ENCODE peak calls at places on chromosomes 2 and 18, in six cellular contexts. C, A, M, Y, H and P are unnamed samples.

GRCh38 chr18:79404567-79404910 is 8.8 kb downstream of the NFATC1 start:
- DNase-seq in C (no peak), A (no peak), M (no peak), Y (no peak), H (no peak), P (no peak)

GRCh38 chr18:10400534-10400933 is 53.9 kb upstream of the APCDD1 start:
- DNase-seq in C (no peak), A (no peak), M (no peak), Y (no peak), H (no peak), P (no peak)

GRCh38 chr2:146652311-146652710 is 1192.5 kb upstream of the ACVR2A start:
- DNase-seq in C (no peak), A (no peak), M (no peak), Y (no peak), H (peak; percentile 34), P (no peak)

GRCh38 chr18:9732031-9732430 is 23.9 kb downstream of the RAB31 start:
- DNase-seq in C (no peak), A (no peak), M (no peak), Y (no peak), H (no peak), P (no peak)

GRCh38 chr18:23203891-23204432 is 68.7 kb downstream of the CABLES1 start:
- DNase-seq in C (no peak), A (no peak), M (no peak), Y (no peak), H (no peak), P (no peak)

GRCh38 chr2:100764430-100764829 is 55.5 kb upstream of the NPAS2 start:
- DNase-seq in C (no peak), A (no peak), M (no peak), Y (no peak), H (no peak), P (no peak)

GRCh38 chr2:76667764-76668163 is 854.4 kb downstream of the LRRTM4 start:
- DNase-seq in C (no peak), A (no peak), M (no peak), Y (no peak), H (no peak), P (no peak)

GRCh38 chr2:15053542-15053941 is 421.0 kb downstream of the LRATD1 start:
- DNase-seq in C (no peak), A (no peak), M (no peak), Y (no peak), H (no peak), P (no peak)

GRCh38 chr2:168216351-168217005 is 30.9 kb downstream of the STK39 start:
- DNase-seq in C (peak; percentile 38), A (no peak), M (no peak), Y (no peak), H (no peak), P (no peak)

GRCh38 chr2:63124209-63124608 is 73.6 kb downstream of the OTX1 start:
- DNase-seq in C (no peak), A (no peak), M (no peak), Y (no peak), H (no peak), P (no peak)

GRCh38 chr18:68840554-68841263 is 42.8 kb downstream of the CCDC102B start:
- DNase-seq in C (peak; percentile 96), A (no peak), M (no peak), Y (no peak), H (peak; percentile 94), P (no peak)

GRCh38 chr2:201452058-201452736 is 657 bp downstream of the STRADB start:
- DNase-seq in C (peak; percentile 19), A (no peak), M (no peak), Y (no peak), H (no peak), P (no peak)

GRCh38 chr2:172079838-172080640 is 5.3 kb upstream of the DLX1 start:
- DNase-seq in C (no peak), A (no peak), M (no peak), Y (no peak), H (no peak), P (no peak)

GRCh38 chr2:165621086-165621560 is 151.6 kb downstream of the CSRNP3 start:
- DNase-seq in C (peak; percentile 75), A (no peak), M (no peak), Y (no peak), H (peak; percentile 68), P (no peak)
- H3K27ac ChIP-seq in C (no peak overlapping the region), A (no peak overlapping the region), M (no peak overlapping the region), Y (no peak overlapping the region), H (peak overlapping the region; percentile 12), P (no peak overlapping the region)

GRCh38 chr2:43459455-43459854 is 136.4 kb downstream of the THADA start:
- DNase-seq in C (peak; percentile 69), A (no peak), M (peak; percentile 86), Y (no peak), H (peak; percentile 72), P (no peak)
- H3K27ac ChIP-seq in C (no peak overlapping the region), A (no peak overlapping the region), M (peak overlapping the region; percentile 78), Y (no peak overlapping the region), H (peak overlapping the region; percentile 71), P (no peak overlapping the region)

DNA sequence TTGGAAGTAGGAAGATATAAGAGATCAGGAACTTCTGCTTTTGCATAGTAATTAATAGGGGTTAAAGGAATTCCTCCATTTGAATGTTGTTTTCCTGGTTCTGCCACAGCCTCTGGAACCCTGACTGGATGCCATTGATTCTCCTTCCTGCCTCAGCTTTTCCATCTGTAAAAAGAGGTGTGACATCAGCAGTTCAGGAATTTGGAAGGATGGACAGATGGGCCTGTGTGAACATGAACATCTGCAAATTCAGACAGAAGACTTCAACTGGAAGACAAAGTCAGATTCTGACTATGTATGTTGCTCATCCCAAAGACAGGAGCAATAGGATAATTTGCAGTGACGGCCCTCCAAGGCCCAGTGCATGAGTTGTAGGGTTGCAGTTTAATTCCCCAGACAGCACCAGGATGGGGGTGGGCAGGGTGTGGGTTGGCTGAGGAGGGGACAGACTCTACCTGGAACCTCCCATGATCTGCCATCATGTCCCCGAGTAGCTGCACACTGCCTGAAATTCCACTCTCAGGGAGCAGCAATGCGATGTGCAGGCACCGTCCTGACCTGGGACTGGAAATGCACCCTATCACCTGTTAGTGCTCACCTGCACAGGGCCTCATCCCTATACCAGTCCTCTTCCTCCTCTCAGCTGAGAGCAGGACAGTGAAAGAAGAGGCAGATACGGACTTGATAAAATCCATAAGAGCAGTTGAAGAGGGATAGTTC is 98.9 kb upstream of the EPAS1 start:
- DNase-seq in C (no peak), A (no peak), M (peak; percentile 31), Y (no peak), H (no peak), P (no peak)
- H3K27ac ChIP-seq in C (no peak overlapping the region), A (no peak overlapping the region), M (no peak overlapping the region), Y (no peak overlapping the region), H (no peak overlapping the region), P (no peak overlapping the region)

DNA sequence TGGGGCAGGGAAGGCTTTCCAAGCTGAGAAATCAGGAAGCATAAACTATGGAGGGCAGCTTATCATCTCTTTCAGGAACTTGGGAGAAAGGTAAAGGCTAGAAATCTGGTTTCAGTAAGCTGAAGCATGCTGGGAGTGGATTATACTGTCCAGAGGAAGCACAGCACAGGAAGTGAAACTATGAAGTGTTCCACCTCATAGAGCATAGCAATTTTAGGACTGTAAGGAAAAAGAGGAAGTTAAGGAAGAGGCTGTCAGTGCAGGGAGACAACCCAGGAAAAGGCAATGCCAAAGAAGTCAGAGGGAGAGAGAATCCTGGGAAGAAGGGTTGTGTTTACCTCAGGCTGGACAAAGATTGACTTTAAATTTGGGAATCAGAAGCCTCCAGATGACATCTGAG is 51.9 kb downstream of the EFEMP1 start:
- DNase-seq in C (no peak), A (no peak), M (no peak), Y (no peak), H (no peak), P (no peak)
- H3K27ac ChIP-seq in C (no peak overlapping the region), A (no peak overlapping the region), M (no peak overlapping the region), Y (no peak overlapping the region), H (no peak overlapping the region), P (no peak overlapping the region)